ENCODE peak calls at places on chromosome 22, in six cellular contexts. Y is right atrium auricular region, E is AG04450, H is colonic mucosa, I is osteoblast, L is A549. J is an unnamed sample.

GRCh38 chr22:44159811-44160210 is 20.9 kb upstream of the PARVG start:
- DNase-seq in Y (no peak), E (no peak), H (no peak), I (no peak), L (no peak), J (no peak)

GRCh38 chr22:46367707-46368191 is 32.2 kb downstream of the TRMU start:
- DNase-seq in Y (no peak), E (peak; percentile 10), H (peak; percentile 83), I (peak; percentile 99), L (peak; percentile 64), J (peak; percentile 72)

GRCh38 chr22:40436460-40437431 is 66.4 kb downstream of the SGSM3 start:
- DNase-seq in Y (no peak), E (peak; percentile 38), H (no peak), I (peak; percentile 56), L (peak; percentile 70), J (peak; percentile 61)

GRCh38 chr22:42893366-42894150 is 36.5 kb upstream of the ARFGAP3 start:
- DNase-seq in Y (no peak), E (no peak), H (no peak), I (peak; percentile 82), L (no peak), J (no peak)

GRCh38 chr22:21857501-21857914 is 9.9 kb downstream of the MAPK1 start:
- DNase-seq in Y (no peak), E (no peak), H (no peak), I (no peak), L (no peak), J (no peak)

GRCh38 chr22:37431811-37432707 is 4.8 kb upstream of the ELFN2 start:
- DNase-seq in Y (no peak), E (peak; percentile 95), H (no peak), I (peak; percentile 98), L (peak; percentile 86), J (no peak)

GRCh38 chr22:44741929-44742328 is 10.4 kb upstream of the ARHGAP8 start:
- DNase-seq in Y (no peak), E (no peak), H (peak; percentile 71), I (peak; percentile 31), L (no peak), J (no peak)

GRCh38 chr22:40002935-40003715 is 8.4 kb downstream of the FAM83F start:
- DNase-seq in Y (no peak), E (no peak), H (no peak), I (no peak), L (no peak), J (no peak)

GRCh38 chr22:30044369-30044768 is 35.9 kb upstream of the HORMAD2 start:
- DNase-seq in Y (peak; percentile 52), E (peak; percentile 78), H (peak; percentile 72), I (peak; percentile 92), L (no peak), J (no peak)

GRCh38 chr22:40320687-40321086 is 25.6 kb upstream of the ADSL start:
- DNase-seq in Y (no peak), E (no peak), H (no peak), I (no peak), L (no peak), J (no peak)

GRCh38 chr22:42622061-42622710 is 7.5 kb upstream of the POLDIP3 start:
- DNase-seq in Y (no peak), E (no peak), H (no peak), I (peak; percentile 84), L (no peak), J (no peak)

GRCh38 chr22:49303061-49303735 is 524.5 kb downstream of the BRD1 start:
- DNase-seq in Y (peak; percentile 23), E (no peak), H (no peak), I (no peak), L (no peak), J (no peak)
- H3K9me3 ChIP-seq in Y (no peaks in the 10 kb centered on the region), E (peaks cover 100% of the 10 kb centered on the region), H (no peaks in the 10 kb centered on the region), I (no peaks in the 10 kb centered on the region), L (no peaks in the 10 kb centered on the region), J (no peaks in the 10 kb centered on the region)

GRCh38 chr22:23786261-23786710 is 480 bp upstream of the SMARCB1 start:
- DNase-seq in Y (no peak), E (no peak), H (no peak), I (peak; percentile 36), L (no peak), J (no peak)
- H3K27ac ChIP-seq in Y (peak overlapping the region; percentile 100), E (peak overlapping the region; percentile 69), H (peak overlapping the region; percentile 97), I (peak overlapping the region; percentile 94), L (peak overlapping the region; percentile 99), J (peak overlapping the region; percentile 98)

GRCh38 chr22:47465809-47466208 is 703.4 kb downstream of the TBC1D22A start:
- DNase-seq in Y (no peak), E (no peak), H (no peak), I (no peak), L (no peak), J (no peak)

GRCh38 chr22:47463220-47463619 is 700.8 kb downstream of the TBC1D22A start:
- DNase-seq in Y (no peak), E (no peak), H (no peak), I (no peak), L (no peak), J (no peak)

GRCh38 chr22:47460870-47461269 is 698.4 kb downstream of the TBC1D22A start:
- DNase-seq in Y (no peak), E (no peak), H (no peak), I (no peak), L (peak; percentile 21), J (no peak)

DNA sequence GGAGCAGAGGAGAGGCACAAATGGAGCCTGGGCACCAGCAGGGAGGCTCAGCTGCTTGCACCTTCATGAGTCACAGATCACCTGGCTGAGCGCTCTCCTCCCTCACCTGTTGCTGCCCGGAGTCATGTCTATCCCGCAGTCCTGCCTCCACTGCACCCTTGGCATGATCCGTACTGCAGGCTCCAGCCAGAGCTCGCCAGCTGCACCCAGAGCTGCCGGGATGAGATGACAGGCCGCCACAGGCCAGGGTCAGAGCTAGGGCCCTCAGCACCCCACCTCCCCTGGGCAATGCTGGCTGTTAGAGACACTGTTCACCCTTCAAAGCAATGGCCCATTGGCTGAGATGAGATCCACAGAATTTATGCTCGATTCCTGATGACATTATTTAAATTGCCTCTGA is 702.8 kb downstream of the TBC1D22A start:
- DNase-seq in Y (no peak), E (no peak), H (no peak), I (no peak), L (no peak), J (no peak)
- H3K9me3 ChIP-seq in Y (peaks cover 23% of the 10 kb centered on the region), E (peaks cover 11% of the 10 kb centered on the region), H (no peaks in the 10 kb centered on the region), I (no peaks in the 10 kb centered on the region), L (no peaks in the 10 kb centered on the region), J (no peaks in the 10 kb centered on the region)

DNA sequence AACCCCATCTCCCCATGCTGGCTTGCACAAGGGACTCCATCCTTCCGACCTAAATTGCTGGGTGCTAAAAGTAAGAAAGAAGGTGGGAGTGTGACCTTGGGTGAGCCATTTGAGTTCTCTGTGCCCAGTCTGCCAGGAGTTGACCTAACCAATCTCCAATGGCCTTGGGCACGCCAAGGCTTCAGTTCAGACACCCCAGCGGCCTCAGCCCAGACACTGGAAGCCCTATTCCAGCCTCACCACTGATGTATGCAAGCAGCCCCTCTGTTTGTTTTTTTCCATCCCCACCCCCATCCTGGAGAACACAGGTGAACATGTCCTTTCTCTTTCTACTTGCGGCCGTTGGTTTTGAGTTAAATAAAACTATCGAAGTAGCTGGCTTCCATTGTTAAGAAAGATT is 31.9 kb downstream of the MYH9 start:
- DNase-seq in Y (no peak), E (no peak), H (no peak), I (no peak), L (no peak), J (no peak)
- H3K27ac ChIP-seq in Y (peak overlapping the region; percentile 87), E (peak overlapping the region; percentile 98), H (peak overlapping the region; percentile 79), I (peak overlapping the region; percentile 92), L (peak overlapping the region; percentile 98), J (peak overlapping the region; percentile 64)

GRCh38 chr22:49402169-49402568 is 425.5 kb downstream of the BRD1 start:
- DNase-seq in Y (no peak), E (no peak), H (peak; percentile 4), I (no peak), L (no peak), J (no peak)
- H3K9me3 ChIP-seq in Y (no peaks in the 10 kb centered on the region), E (peaks cover 89% of the 10 kb centered on the region), H (no peaks in the 10 kb centered on the region), I (peaks cover 2% of the 10 kb centered on the region), L (no peaks in the 10 kb centered on the region), J (no peaks in the 10 kb centered on the region)

DNA sequence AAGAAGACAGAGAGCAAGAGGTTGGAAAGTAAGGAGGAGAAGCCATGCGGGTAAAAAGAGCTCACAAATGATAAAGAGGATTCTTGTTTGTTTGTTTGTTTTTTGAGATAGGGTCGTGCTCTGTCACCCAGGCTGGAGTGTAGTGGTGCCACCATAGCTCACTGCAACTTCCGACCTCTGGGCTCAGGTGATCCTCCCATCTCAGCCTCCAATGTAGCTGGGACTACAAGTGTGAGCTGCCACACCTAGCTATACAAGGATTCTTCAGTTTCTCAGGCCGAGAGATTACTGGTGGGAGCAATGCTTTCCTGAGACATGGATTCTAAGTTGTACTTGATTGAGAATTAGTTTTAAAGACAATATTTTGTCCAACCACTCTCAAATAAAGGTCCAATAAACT is 55.6 kb downstream of the CLTCL1 start:
- DNase-seq in Y (no peak), E (no peak), H (no peak), I (no peak), L (no peak), J (no peak)
- H3K27ac ChIP-seq in Y (no peak overlapping the region), E (no peak overlapping the region), H (no peak overlapping the region), I (no peak overlapping the region), L (no peak overlapping the region), J (no peak overlapping the region)

GRCh38 chr22:49017769-49018330 is 809.8 kb downstream of the BRD1 start:
- DNase-seq in Y (peak; percentile 54), E (no peak), H (no peak), I (peak; percentile 36), L (no peak), J (no peak)
- H3K9me3 ChIP-seq in Y (no peaks in the 10 kb centered on the region), E (peaks cover 86% of the 10 kb centered on the region), H (no peaks in the 10 kb centered on the region), I (no peaks in the 10 kb centered on the region), L (no peaks in the 10 kb centered on the region), J (no peaks in the 10 kb centered on the region)

GRCh38 chr22:38503021-38503420 is 3.1 kb downstream of the DDX17 start:
- DNase-seq in Y (no peak), E (no peak), H (no peak), I (no peak), L (no peak), J (no peak)
- H3K27ac ChIP-seq in Y (peak overlapping the region; percentile 100), E (no peak overlapping the region), H (no peak overlapping the region), I (peak overlapping the region; percentile 14), L (no peak overlapping the region), J (peak overlapping the region; percentile 99)

DNA sequence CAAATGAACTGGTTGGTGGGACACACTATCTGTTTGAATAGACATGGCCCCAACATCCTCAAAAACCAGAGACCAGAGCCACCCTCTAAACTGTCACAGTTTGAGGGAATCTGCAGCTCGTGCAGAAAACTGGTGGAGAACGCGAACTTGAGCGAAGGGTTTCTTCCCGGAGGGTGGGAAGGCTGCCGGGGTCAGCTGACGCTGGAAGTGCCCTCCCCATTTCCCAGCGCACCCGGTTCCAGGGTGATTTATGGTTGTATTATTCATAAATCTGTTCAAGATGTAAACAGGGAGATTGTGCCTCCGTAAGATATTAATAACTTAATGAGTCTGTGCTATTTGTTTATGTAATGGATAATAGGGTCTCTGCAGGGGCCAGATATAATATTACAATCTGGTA is 1396.7 kb downstream of the BRD1 start:
- DNase-seq in Y (no peak), E (no peak), H (no peak), I (no peak), L (no peak), J (no peak)
- H3K9me3 ChIP-seq in Y (no peaks in the 10 kb centered on the region), E (peaks cover 96% of the 10 kb centered on the region), H (no peaks in the 10 kb centered on the region), I (no peaks in the 10 kb centered on the region), L (no peaks in the 10 kb centered on the region), J (no peaks in the 10 kb centered on the region)

J was measured in CD4-positive, alpha-beta memory T cell.